ENCODE peak calls at places on chromosomes 5 and 9, in seven cellular contexts. L, Z, A, C, D, N and Y are unnamed samples.

GRCh38 chr9:70475211-70475610 is 60.8 kb upstream of the KLF9 start:
- DNase-seq in L (no peak), A (no peak), Z (no peak), N (no peak), D (no peak), C (no peak), Y (no peak)

GRCh38 chr9:35481347-35481975 is 8.4 kb upstream of the RUSC2 start:
- DNase-seq in D (no peak), C (no peak), Z (no peak), A (no peak), N (no peak), L (no peak), Y (no peak)

GRCh38 chr9:95510610-95511231 is 6.0 kb downstream of the PTCH1 start:
- DNase-seq in A (peak), N (peak), D (peak), Z (peak), C (peak), L (peak), Y (peak)

GRCh38 chr9:91483189-91483691 is 59.6 kb upstream of the NFIL3 start:
- DNase-seq in D (no peak), A (no peak), Z (no peak), L (no peak), C (no peak), N (no peak), Y (no peak)

GRCh38 chr5:175728885-175729828 is 71.3 kb downstream of the HRH2 start:
- DNase-seq in L (peak), Z (no peak), D (no peak), C (no peak), A (no peak), N (peak), Y (no peak)

GRCh38 chr5:60668715-60669304 is 31.2 kb downstream of the DEPDC1B start:
- DNase-seq in N (no peak), A (no peak), Z (no peak), L (no peak), D (no peak), C (no peak), Y (no peak)

GRCh38 chr5:159100022-159100927 is 559 bp upstream of the EBF1 start:
- DNase-seq in A (peak), N (peak), D (peak), L (peak), Z (peak), C (peak), Y (peak)

GRCh38 chr5:66558562-66558961 is 37.6 kb upstream of the MAST4 start:
- DNase-seq in C (no peak), L (no peak), D (no peak), N (no peak), Z (no peak), A (no peak), Y (no peak)

GRCh38 chr9:81685763-81686613 is 3.4 kb downstream of the TLE1 start:
- DNase-seq in A (no peak), L (no peak), D (no peak), N (no peak), Z (no peak), C (no peak), Y (no peak)

GRCh38 chr9:27539479-27540441 is 10.1 kb upstream of the MOB3B start:
- DNase-seq in D (no peak), A (no peak), Z (no peak), N (no peak), L (peak), C (no peak), Y (no peak)

GRCh38 chr9:129336601-129337286 is 158.7 kb upstream of the IER5L start:
- DNase-seq in A (no peak), C (peak), L (peak), Z (no peak), D (no peak), N (no peak), Y (no peak)

GRCh38 chr5:67182406-67182805 is 14.2 kb downstream of the CD180 start:
- DNase-seq in N (no peak), Z (no peak), C (no peak), L (peak), A (no peak), D (no peak), Y (no peak)

GRCh38 chr9:114309096-114309495 is 13.8 kb upstream of the ORM1 start:
- DNase-seq in N (no peak), A (no peak), D (no peak), L (peak), Z (no peak), C (no peak), Y (no peak)